ENCODE peak calls at places on chromosomes 1 and 21, in four cellular contexts. N is CD4-positive, CD25-positive, alpha-beta regulatory T cell; R is tibial artery; P is H1. F is an unnamed sample.

GRCh38 chr1:21251773-21252471 is 38.3 kb downstream of the ECE1 start:
- DNase-seq in N (no peak), R (peak; percentile 90), P (no peak), F (no peak)

GRCh38 chr1:224170748-224171478 is 12.1 kb upstream of the DEGS1 start:
- DNase-seq in N (peak; percentile 19), R (no peak), P (no peak), F (peak; percentile 4)

GRCh38 chr1:201284636-201285035 is 1.3 kb downstream of the PKP1 start:
- DNase-seq in N (no peak), R (no peak), P (no peak), F (no peak)

GRCh38 chr1:212915245-212916091 is 34.9 kb upstream of the VASH2 start:
- DNase-seq in N (no peak), R (no peak), P (no peak), F (no peak)

GRCh38 chr1:36436820-36437219 is 13.4 kb downstream of the OSCP1 start:
- DNase-seq in N (no peak), R (no peak), P (no peak), F (no peak)

GRCh38 chr21:32306021-32306780 is 7.5 kb downstream of the MRAP start:
- DNase-seq in N (no peak), R (no peak), P (peak; percentile 86), F (no peak)

GRCh38 chr1:65148548-65149390 is 766 bp downstream of the AK4 start:
- DNase-seq in N (no peak), R (peak; percentile 83), P (peak; percentile 50), F (no peak)

GRCh38 chr1:180962178-180962577 is 49.5 kb downstream of the KIAA1614 start:
- DNase-seq in N (no peak), R (no peak), P (no peak), F (no peak)

GRCh38 chr1:53112271-53112774 is 30.1 kb downstream of the SLC1A7 start:
- DNase-seq in N (no peak), R (no peak), P (no peak), F (no peak)

GRCh38 chr1:25099343-25099951 is 132.9 kb downstream of the SYF2 start:
- DNase-seq in N (no peak), R (no peak), P (no peak), F (no peak)

GRCh38 chr1:93471911-93472310 is 24.0 kb downstream of the FNBP1L start:
- DNase-seq in N (no peak), R (no peak), P (no peak), F (no peak)

GRCh38 chr1:37945743-37946702 is 830 bp downstream of the INPP5B start:
- DNase-seq in N (no peak), R (peak; percentile 90), P (no peak), F (no peak)

GRCh38 chr1:163414778-163415177 is 93.0 kb downstream of the NUF2 start:
- DNase-seq in N (no peak), R (no peak), P (no peak), F (no peak)

GRCh38 chr1:3053366-3053980 is 15.5 kb upstream of the PRDM16 start:
- DNase-seq in N (no peak), R (peak; percentile 48), P (no peak), F (no peak)

GRCh38 chr1:23957096-23957495 is 2.5 kb upstream of the PNRC2 start:
- DNase-seq in N (no peak), R (no peak), P (no peak), F (no peak)

GRCh38 chr1:201268604-201269151 is 14.6 kb upstream of the PKP1 start:
- DNase-seq in N (no peak), R (no peak), P (no peak), F (no peak)

GRCh38 chr21:29145354-29145782 is 14.9 kb downstream of the MAP3K7CL start:
- DNase-seq in N (no peak), R (peak; percentile 73), P (no peak), F (no peak)

GRCh38 chr21:42040411-42041180 is 30.4 kb upstream of the ZBTB21 start:
- DNase-seq in N (no peak), R (no peak), P (no peak), F (no peak)

GRCh38 chr1:246795906-246796694 is 71.9 kb downstream of the SCCPDH start:
- DNase-seq in N (no peak), R (peak; percentile 43), P (no peak), F (no peak)

GRCh38 chr1:10899490-10900264 is 103.2 kb upstream of the CASZ1 start:
- DNase-seq in N (no peak), R (no peak), P (no peak), F (no peak)

GRCh38 chr1:202069670-202070069 is 53.0 kb upstream of the GPR37L1 start:
- DNase-seq in N (no peak), R (no peak), P (no peak), F (no peak)

GRCh38 chr1:189929501-189930099 is 548.1 kb downstream of the BRINP3 start:
- DNase-seq in N (no peak), R (no peak), P (no peak), F (no peak)

GRCh38 chr1:229047161-229047840 is 223.6 kb upstream of the RAB4A start:
- DNase-seq in N (no peak), R (no peak), P (no peak), F (no peak)

GRCh38 chr1:177163844-177164379 is 600 bp downstream of the ASTN1 start:
- DNase-seq in N (no peak), R (no peak), P (no peak), F (no peak)

GRCh38 chr21:40902993-40903392 is 56.0 kb upstream of the DSCAM start:
- DNase-seq in N (no peak), R (no peak), P (no peak), F (no peak)

GRCh38 chr1:163195728-163196448 is 6.8 kb downstream of the RGS5 start:
- DNase-seq in N (no peak), R (no peak), P (no peak), F (no peak)

GRCh38 chr21:45525910-45526306 is 16.3 kb downstream of the SLC19A1 start:
- DNase-seq in N (no peak), R (peak; percentile 31), P (no peak), F (no peak)

GRCh38 chr1:27539901-27540861 is 50.2 kb upstream of the WASF2 start:
- DNase-seq in N (no peak), R (no peak), P (no peak), F (no peak)

GRCh38 chr1:223712184-223712855 is at the start of gene CAPN2:
- DNase-seq in N (peak; percentile 49), R (peak; percentile 92), P (no peak), F (peak; percentile 55)

GRCh38 chr1:201279313-201279712 is 4.0 kb upstream of the PKP1 start:
- DNase-seq in N (no peak), R (no peak), P (no peak), F (no peak)

GRCh38 chr1:53306168-53306567 is 21.7 kb downstream of the LRP8 start:
- DNase-seq in N (no peak), R (no peak), P (no peak), F (no peak)

GRCh38 chr1:86621286-86621685 is 74.4 kb downstream of the CLCA4 start:
- DNase-seq in N (no peak), R (no peak), P (no peak), F (no peak)

GRCh38 chr1:2229032-2229920 is 1.2 kb downstream of the SKI start:
- DNase-seq in N (peak; percentile 32), R (peak; percentile 82), P (no peak), F (no peak)

GRCh38 chr1:23555949-23556640 is 3.2 kb downstream of the ID3 start:
- DNase-seq in N (no peak), R (peak; percentile 80), P (peak; percentile 87), F (no peak)

GRCh38 chr1:217369271-217369981 is 261.5 kb downstream of the GPATCH2 start:
- DNase-seq in N (no peak), R (no peak), P (no peak), F (no peak)

GRCh38 chr1:61122389-61122788 is 40.0 kb downstream of the NFIA start:
- DNase-seq in N (no peak), R (no peak), P (no peak), F (no peak)
- H3K27ac ChIP-seq in N (no peak overlapping the region), R (no peak overlapping the region), P (no peak overlapping the region), F (no peak overlapping the region)

GRCh38 chr1:205016584-205016983 is 26.4 kb upstream of the CNTN2 start:
- DNase-seq in N (no peak), R (no peak), P (no peak), F (no peak)
- H3K27ac ChIP-seq in N (no peak overlapping the region), R (no peak overlapping the region), P (no peak overlapping the region), F (no peak overlapping the region)

GRCh38 chr1:232222614-232223013 is 407.3 kb downstream of the SIPA1L2 start:
- DNase-seq in N (no peak), R (no peak), P (no peak), F (no peak)
- H3K27ac ChIP-seq in N (no peak overlapping the region), R (no peak overlapping the region), P (no peak overlapping the region), F (no peak overlapping the region)

GRCh38 chr1:7478797-7479499 is 292.1 kb upstream of the VAMP3 start:
- DNase-seq in N (no peak), R (no peak), P (no peak), F (no peak)

GRCh38 chr1:7476861-7477534 is 294.1 kb upstream of the VAMP3 start:
- DNase-seq in N (no peak), R (no peak), P (no peak), F (no peak)

GRCh38 chr1:7479544-7479943 is 291.6 kb upstream of the VAMP3 start:
- DNase-seq in N (no peak), R (no peak), P (no peak), F (no peak)

GRCh38 chr1:7477593-7477992 is 293.5 kb upstream of the VAMP3 start:
- DNase-seq in N (no peak), R (no peak), P (no peak), F (no peak)

GRCh38 chr1:7478142-7478796 is 292.8 kb upstream of the VAMP3 start:
- DNase-seq in N (no peak), R (no peak), P (no peak), F (no peak)
- H3K27ac ChIP-seq in N (no peak overlapping the region), R (no peak overlapping the region), P (no peak overlapping the region), F (no peak overlapping the region)

GRCh38 chr1:19078503-19078902 is 122.0 kb upstream of the IFFO2 start:
- DNase-seq in N (no peak), R (no peak), P (no peak), F (no peak)

GRCh38 chr1:19074361-19074901 is 118.0 kb upstream of the IFFO2 start:
- DNase-seq in N (peak; percentile 36), R (no peak), P (no peak), F (peak; percentile 43)

GRCh38 chr1:19074902-19075721 is 118.6 kb upstream of the IFFO2 start:
- DNase-seq in N (no peak), R (no peak), P (no peak), F (no peak)

GRCh38 chr1:19079541-19079940 is 123.1 kb upstream of the IFFO2 start:
- DNase-seq in N (no peak), R (no peak), P (no peak), F (no peak)

GRCh38 chr1:19076841-19077616 is 120.6 kb upstream of the IFFO2 start:
- DNase-seq in N (no peak), R (no peak), P (no peak), F (no peak)
- H3K27ac ChIP-seq in N (no peak overlapping the region), R (no peak overlapping the region), P (no peak overlapping the region), F (no peak overlapping the region)

GRCh38 chr1:198122693-198123092 is 34.1 kb upstream of the NEK7 start:
- DNase-seq in N (no peak), R (no peak), P (no peak), F (no peak)

GRCh38 chr1:198125995-198126758 is 30.6 kb upstream of the NEK7 start:
- DNase-seq in N (no peak), R (no peak), P (no peak), F (no peak)

GRCh38 chr1:198121058-198121829 is 35.6 kb upstream of the NEK7 start:
- DNase-seq in N (no peak), R (no peak), P (no peak), F (no peak)

GRCh38 chr1:198124665-198125064 is 32.1 kb upstream of the NEK7 start:
- DNase-seq in N (no peak), R (no peak), P (no peak), F (no peak)

GRCh38 chr1:198123146-198123545 is 33.7 kb upstream of the NEK7 start:
- DNase-seq in N (no peak), R (no peak), P (no peak), F (no peak)
- H3K27ac ChIP-seq in N (no peak overlapping the region), R (peak overlapping the region; percentile 17), P (no peak overlapping the region), F (no peak overlapping the region)

F was measured in effector memory CD4-positive, alpha-beta T cell.